ENCODE peak calls at places on chromosome 3, in four cellular contexts. J is CD4-positive, CD25-positive, alpha-beta regulatory T cell; G is Panc1; O is PC-9. A is an unnamed sample. For H3K4me1 and H3K9me3, the result is how much of the 10 kb centered on the place peaks cover.

GRCh38 chr3:133490468-133491351 is 82.8 kb upstream of the CDV3 start:
- DNase-seq in J (peak), O (no peak), G (no peak), A (no peak)

GRCh38 chr3:175716451-175716850 is 857.3 kb downstream of the NAALADL2 start:
- DNase-seq in J (no peak), G (no peak), O (no peak), A (no peak)

GRCh38 chr3:82157952-82158351 is 396.5 kb upstream of the GBE1 start:
- DNase-seq in G (no peak), O (no peak), J (no peak), A (no peak)

GRCh38 chr3:125033616-125034015 is 22.2 kb downstream of the HEG1 start:
- DNase-seq in G (no peak), O (no peak), J (no peak), A (no peak)

GRCh38 chr3:150868282-150868681 is 37.0 kb downstream of the MINDY4B start:
- DNase-seq in O (no peak), G (no peak), J (no peak), A (no peak)

GRCh38 chr3:12774619-12775018 is 15.6 kb upstream of the TMEM40 start:
- DNase-seq in J (no peak), O (no peak), G (no peak), A (no peak)

GRCh38 chr3:24192004-24192403 is 246.9 kb downstream of the NR1D2 start:
- DNase-seq in O (no peak), G (no peak), J (no peak), A (no peak)

GRCh38 chr3:14505803-14506500 is 34.2 kb downstream of the GRIP2 start:
- DNase-seq in J (no peak), G (no peak), O (no peak), A (no peak)

GRCh38 chr3:189292667-189293478 is 121.1 kb downstream of the TPRG1 start:
- DNase-seq in G (no peak), J (no peak), O (peak), A (no peak)

GRCh38 chr3:196222876-196223595 is 6.7 kb downstream of the SLC51A start:
- DNase-seq in G (no peak), J (no peak), O (no peak), A (no peak)

GRCh38 chr3:63364495-63364894 is 86.4 kb downstream of the SYNPR start:
- DNase-seq in J (no peak), O (peak), G (no peak), A (no peak)

GRCh38 chr3:27666708-27667107 is 55.4 kb downstream of the EOMES start:
- DNase-seq in J (peak), G (no peak), O (no peak), A (peak)

GRCh38 chr3:60333710-60334109 is 917.5 kb downstream of the FHIT start:
- DNase-seq in O (no peak), G (no peak), J (peak), A (no peak)

GRCh38 chr3:195240171-195240701 is 30.7 kb downstream of the XXYLT1 start:
- DNase-seq in O (no peak), G (no peak), J (no peak), A (peak)

GRCh38 chr3:10551821-10552630 is 46.6 kb upstream of the ATP2B2 start:
- DNase-seq in J (peak), G (no peak), O (no peak), A (peak)

GRCh38 chr3:79268422-79268821 is 499.4 kb downstream of the ROBO1 start:
- DNase-seq in O (no peak), J (no peak), G (no peak), A (no peak)

GRCh38 chr3:27591811-27592210 is 107.6 kb upstream of the SLC4A7 start:
- DNase-seq in J (peak), G (no peak), O (no peak), A (no peak)

GRCh38 chr3:178967184-178967532 is 104.5 kb downstream of the ZMAT3 start:
- DNase-seq in G (no peak), O (no peak), J (no peak), A (no peak)

GRCh38 chr3:52110502-52110901 is 43.7 kb downstream of the POC1A start:
- DNase-seq in G (no peak), O (no peak), J (no peak), A (peak)

GRCh38 chr3:55555866-55556621 is 68.9 kb upstream of the WNT5A start:
- DNase-seq in G (no peak), O (no peak), J (no peak), A (no peak)

GRCh38 chr3:151501905-151502615 is 41.2 kb upstream of the IGSF10 start:
- DNase-seq in O (no peak), G (no peak), J (no peak), A (no peak)

GRCh38 chr3:14452676-14453367 is 50.4 kb downstream of the SLC6A6 start:
- DNase-seq in J (no peak), G (no peak), O (peak), A (peak)

GRCh38 chr3:129625071-129625874 is 18.8 kb upstream of the PLXND1 start:
- DNase-seq in J (no peak), G (no peak), O (no peak), A (peak)

GRCh38 chr3:165895919-165896318 is 58.7 kb upstream of the BCHE start:
- DNase-seq in O (no peak), G (no peak), J (no peak), A (no peak)

GRCh38 chr3:17070560-17070959 is 185.8 kb downstream of the PLCL2 start:
- DNase-seq in O (no peak), J (no peak), G (no peak), A (no peak)

DNA sequence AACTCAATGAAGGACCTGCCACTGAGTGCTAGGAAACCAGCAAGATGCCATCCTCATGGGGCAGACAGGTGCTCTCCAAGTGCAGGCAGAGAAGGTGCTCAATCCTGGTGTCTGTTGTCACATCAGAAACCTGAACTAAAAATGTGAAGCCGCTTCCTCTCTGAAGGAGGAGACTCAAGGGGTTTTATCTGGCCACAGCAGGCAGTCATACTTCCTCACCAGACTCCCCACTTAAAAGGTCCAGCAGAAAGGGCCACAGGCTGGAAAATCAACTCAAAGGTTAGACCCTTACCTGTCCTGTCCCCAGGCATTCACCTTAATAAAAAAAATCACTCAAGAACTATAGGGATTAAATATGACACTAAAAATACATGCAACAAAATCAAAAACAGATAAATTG is 4.8 kb downstream of the CCDC12 start:
- DNase-seq in O (no peak), G (no peak), J (peak), A (no peak)
- H3K4me1 ChIP-seq in O (under half), G (under half), J (half or more), A (half or more)

GRCh38 chr3:46895761-46896160 is 18.2 kb downstream of the PTH1R start:
- DNase-seq in O (no peak), J (no peak), G (no peak), A (peak)
- H3K9me3 ChIP-seq in O (under half), J (under half), G (under half), A (under half)

GRCh38 chr3:152944671-152945070 is 109.7 kb downstream of the P2RY1 start:
- DNase-seq in G (no peak), O (no peak), J (no peak), A (no peak)
- H3K4me1 ChIP-seq in G (under half), O (under half), J (under half), A (under half)

GRCh38 chr3:127112796-127113570 is 79.9 kb upstream of the PRR23E start:
- DNase-seq in G (no peak), O (peak), J (no peak), A (no peak)
- H3K9me3 ChIP-seq in G (under half), O (under half), J (under half), A (under half)

GRCh38 chr3:31947671-31948091 is 33.4 kb downstream of the OSBPL10 start:
- DNase-seq in J (no peak), O (peak), G (no peak), A (no peak)
- H3K4me1 ChIP-seq in J (under half), O (under half), G (under half), A (under half)

DNA sequence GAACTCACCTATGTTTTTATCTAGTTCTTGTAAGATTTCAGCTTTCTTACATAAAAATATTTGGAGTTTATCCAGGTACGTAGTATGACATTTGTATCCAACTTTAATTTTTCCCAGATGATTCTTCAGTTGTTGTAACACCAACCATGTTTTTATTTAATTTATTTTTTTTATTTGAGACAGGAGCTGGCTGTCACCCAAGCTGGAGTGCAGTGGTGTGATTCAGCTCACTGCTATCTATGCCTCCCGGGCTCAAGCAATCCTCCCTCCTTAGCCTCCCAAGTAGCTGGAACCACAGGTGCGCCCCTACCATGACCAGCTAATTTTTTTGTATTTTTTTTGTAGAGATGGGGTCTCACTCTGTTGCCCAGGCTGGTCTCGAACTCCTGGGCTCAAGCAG is 6.6 kb downstream of the XYLB start:
- DNase-seq in G (no peak), J (no peak), O (no peak), A (no peak)
- H3K9me3 ChIP-seq in G (under half), J (under half), O (under half), A (under half)

DNA sequence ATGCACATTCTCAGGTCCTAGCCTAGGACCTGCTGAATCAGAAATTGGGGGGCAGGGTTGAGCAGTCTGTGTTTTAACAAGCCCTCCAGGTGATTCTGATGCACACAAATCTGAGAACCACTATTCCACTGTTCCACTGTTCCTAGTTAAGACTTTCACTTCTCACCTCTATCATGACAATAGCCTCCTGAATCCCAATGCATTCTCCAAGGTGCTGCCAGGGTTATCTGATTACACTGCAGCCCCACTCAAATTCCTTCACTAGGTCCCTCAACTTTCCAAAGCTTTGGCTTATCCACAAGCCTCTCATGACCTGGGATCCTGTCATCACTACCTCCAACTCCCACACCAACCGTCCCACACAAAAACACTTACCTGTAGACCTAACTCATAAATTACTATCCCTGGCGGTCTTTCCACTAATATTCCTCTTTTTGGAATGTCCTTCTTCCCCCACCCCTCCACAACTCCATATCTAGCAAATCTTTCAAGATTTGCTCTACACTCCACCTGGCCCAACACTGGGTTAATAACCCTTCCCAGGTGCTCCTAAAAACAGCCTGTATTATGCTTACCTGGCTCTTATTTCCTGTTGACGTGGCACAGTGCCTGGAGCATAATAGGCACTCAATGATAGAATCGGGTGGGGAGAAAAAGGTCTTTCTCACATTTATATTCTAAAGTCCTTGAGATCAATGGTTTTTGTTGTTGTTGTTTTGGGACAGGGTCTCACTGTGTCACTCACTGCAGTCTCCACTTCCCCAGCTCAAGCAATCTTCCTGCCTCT is 27.2 kb downstream of the TBL1XR1 start:
- DNase-seq in G (no peak), J (no peak), O (no peak), A (no peak)
- H3K4me1 ChIP-seq in G (under half), J (under half), O (under half), A (under half)

DNA sequence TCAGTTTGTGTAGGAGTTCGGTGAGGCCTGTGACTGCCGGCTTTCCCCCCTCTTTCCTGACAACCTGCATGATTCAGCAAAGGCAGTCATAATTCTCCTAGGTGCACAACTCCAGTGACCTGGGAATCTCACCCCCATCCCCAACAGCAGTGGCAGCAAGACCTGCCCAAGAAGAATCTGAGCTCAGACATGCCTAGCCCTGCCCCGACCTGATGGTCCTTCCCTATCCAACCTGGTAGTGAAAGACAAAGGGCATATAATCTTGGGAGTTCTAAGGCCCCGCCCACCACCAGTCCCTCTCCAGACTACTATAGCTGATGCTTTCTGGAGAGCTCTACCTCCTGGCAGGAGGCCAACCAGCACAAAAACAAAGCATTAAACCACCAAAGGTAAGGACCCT is 44.2 kb upstream of the ZBED2 start:
- DNase-seq in J (no peak), O (no peak), G (no peak), A (no peak)
- H3K9me3 ChIP-seq in J (under half), O (under half), G (under half), A (under half)

A was measured in lower lobe of right lung.